ENCODE peak calls at places on chromosomes 11 and 22, in seven cellular contexts. One of them, this sample, is unnamed.

GRCh38 chr11:36744375-36745168 is 146.5 kb upstream of the RAG2 start:
- DNase-seq in transverse colon: peak
- DNase-seq in activated T-helper 1 cell treated with anti-CD3 and anti-CD28 coated beads, Interleukin-2, amount 50 U/mL, for 16 hours: peak
- DNase-seq in stimulated activated naive B cell treated with anti-CD40 and anti-IgM and Interleukin-4, amounts not matched to agents 10 μg/mL and 1 μg/mL and 100 μg/mL, for 72 hours: peak
- DNase-seq in M059J: peak
- DNase-seq in A549: peak
- DNase-seq in coronary artery: peak
- DNase-seq in this sample: peak

GRCh38 chr11:4181780-4182721 is 87.5 kb downstream of the RRM1 start:
- DNase-seq in M059J: peak
- DNase-seq in A549: peak
- DNase-seq in transverse colon: peak
- DNase-seq in activated T-helper 1 cell treated with anti-CD3 and anti-CD28 coated beads, Interleukin-2, amount 50 U/mL, for 16 hours: no peak
- DNase-seq in stimulated activated naive B cell treated with anti-CD40 and anti-IgM and Interleukin-4, amounts not matched to agents 10 μg/mL and 1 μg/mL and 100 μg/mL, for 72 hours: peak
- DNase-seq in coronary artery: peak
- DNase-seq in this sample: peak

GRCh38 chr11:117717485-117718314 is 79.3 kb downstream of the DSCAML1 start:
- DNase-seq in transverse colon: peak
- DNase-seq in M059J: peak
- DNase-seq in A549: peak
- DNase-seq in coronary artery: no peak
- DNase-seq in stimulated activated naive B cell treated with anti-CD40 and anti-IgM and Interleukin-4, amounts not matched to agents 10 μg/mL and 1 μg/mL and 100 μg/mL, for 72 hours: no peak
- DNase-seq in activated T-helper 1 cell treated with anti-CD3 and anti-CD28 coated beads, Interleukin-2, amount 50 U/mL, for 16 hours: no peak
- DNase-seq in this sample: no peak

GRCh38 chr22:24186892-24187670 is 5.8 kb downstream of the SUSD2 start:
- DNase-seq in A549: no peak
- DNase-seq in coronary artery: no peak
- DNase-seq in transverse colon: no peak
- DNase-seq in stimulated activated naive B cell treated with anti-CD40 and anti-IgM and Interleukin-4, amounts not matched to agents 10 μg/mL and 1 μg/mL and 100 μg/mL, for 72 hours: no peak
- DNase-seq in M059J: no peak
- DNase-seq in activated T-helper 1 cell treated with anti-CD3 and anti-CD28 coated beads, Interleukin-2, amount 50 U/mL, for 16 hours: no peak
- DNase-seq in this sample: no peak

GRCh38 chr22:35437038-35437437 is 37.1 kb downstream of the MCM5 start:
- DNase-seq in stimulated activated naive B cell treated with anti-CD40 and anti-IgM and Interleukin-4, amounts not matched to agents 10 μg/mL and 1 μg/mL and 100 μg/mL, for 72 hours: no peak
- DNase-seq in transverse colon: no peak
- DNase-seq in activated T-helper 1 cell treated with anti-CD3 and anti-CD28 coated beads, Interleukin-2, amount 50 U/mL, for 16 hours: no peak
- DNase-seq in coronary artery: no peak
- DNase-seq in M059J: peak
- DNase-seq in A549: peak
- DNase-seq in this sample: no peak

GRCh38 chr22:21876486-21877176 is 9.2 kb upstream of the MAPK1 start:
- DNase-seq in coronary artery: no peak
- DNase-seq in activated T-helper 1 cell treated with anti-CD3 and anti-CD28 coated beads, Interleukin-2, amount 50 U/mL, for 16 hours: peak
- DNase-seq in M059J: peak
- DNase-seq in transverse colon: no peak
- DNase-seq in A549: no peak
- DNase-seq in stimulated activated naive B cell treated with anti-CD40 and anti-IgM and Interleukin-4, amounts not matched to agents 10 μg/mL and 1 μg/mL and 100 μg/mL, for 72 hours: peak
- DNase-seq in this sample: peak

GRCh38 chr11:128055576-128056217 is 531.7 kb downstream of the ETS1 start:
- DNase-seq in A549: no peak
- DNase-seq in stimulated activated naive B cell treated with anti-CD40 and anti-IgM and Interleukin-4, amounts not matched to agents 10 μg/mL and 1 μg/mL and 100 μg/mL, for 72 hours: no peak
- DNase-seq in coronary artery: no peak
- DNase-seq in M059J: no peak
- DNase-seq in transverse colon: no peak
- DNase-seq in activated T-helper 1 cell treated with anti-CD3 and anti-CD28 coated beads, Interleukin-2, amount 50 U/mL, for 16 hours: no peak
- DNase-seq in this sample: no peak

GRCh38 chr11:68961245-68961644 is 19.5 kb downstream of the MRGPRD start:
- DNase-seq in stimulated activated naive B cell treated with anti-CD40 and anti-IgM and Interleukin-4, amounts not matched to agents 10 μg/mL and 1 μg/mL and 100 μg/mL, for 72 hours: no peak
- DNase-seq in M059J: no peak
- DNase-seq in activated T-helper 1 cell treated with anti-CD3 and anti-CD28 coated beads, Interleukin-2, amount 50 U/mL, for 16 hours: no peak
- DNase-seq in transverse colon: no peak
- DNase-seq in A549: no peak
- DNase-seq in coronary artery: peak
- DNase-seq in this sample: no peak

GRCh38 chr11:94658386-94658785 is 91.2 kb downstream of the PIWIL4 start:
- DNase-seq in A549: no peak
- DNase-seq in M059J: no peak
- DNase-seq in coronary artery: no peak
- DNase-seq in stimulated activated naive B cell treated with anti-CD40 and anti-IgM and Interleukin-4, amounts not matched to agents 10 μg/mL and 1 μg/mL and 100 μg/mL, for 72 hours: no peak
- DNase-seq in activated T-helper 1 cell treated with anti-CD3 and anti-CD28 coated beads, Interleukin-2, amount 50 U/mL, for 16 hours: no peak
- DNase-seq in transverse colon: no peak
- DNase-seq in this sample: no peak

GRCh38 chr11:27216268-27217149 is 146.5 kb downstream of the CCDC34 start:
- DNase-seq in activated T-helper 1 cell treated with anti-CD3 and anti-CD28 coated beads, Interleukin-2, amount 50 U/mL, for 16 hours: no peak
- DNase-seq in M059J: peak
- DNase-seq in transverse colon: peak
- DNase-seq in A549: no peak
- DNase-seq in stimulated activated naive B cell treated with anti-CD40 and anti-IgM and Interleukin-4, amounts not matched to agents 10 μg/mL and 1 μg/mL and 100 μg/mL, for 72 hours: no peak
- DNase-seq in coronary artery: no peak
- DNase-seq in this sample: no peak